ENCODE peak calls at places on chromosomes 2 and 18, in five cellular contexts. Y is fibroblast of mammary gland, K is left ventricle myocardium inferior, Z is MM.1S, O is brain microvascular endothelial cell. Q is an unnamed sample.

GRCh38 chr2:237486819-237487448 is at the start of gene MLPH:
- DNase-seq in Z (no peak), O (no peak), Y (peak), K (peak), Q (no peak)

GRCh38 chr2:117942958-117943672 is 70.8 kb downstream of the CCDC93 start:
- DNase-seq in Y (peak), K (no peak), O (no peak), Z (no peak), Q (no peak)

GRCh38 chr2:59733970-59734369 is 819.5 kb downstream of the BCL11A start:
- DNase-seq in Z (no peak), Y (no peak), K (no peak), O (no peak), Q (no peak)

GRCh38 chr2:117519238-117519637 is 295.3 kb upstream of the DDX18 start:
- DNase-seq in Z (no peak), Y (no peak), O (no peak), K (no peak), Q (no peak)

GRCh38 chr2:108023776-108024175 is 37.5 kb downstream of the SLC5A7 start:
- DNase-seq in K (no peak), Z (no peak), Y (no peak), O (no peak), Q (no peak)

GRCh38 chr2:221204699-221205098 is 367.4 kb downstream of the EPHA4 start:
- DNase-seq in O (no peak), K (no peak), Y (no peak), Z (no peak), Q (no peak)

GRCh38 chr18:62759704-62760402 is 44.5 kb downstream of the PHLPP1 start:
- DNase-seq in O (peak), Z (no peak), K (no peak), Y (peak), Q (no peak)

GRCh38 chr2:24920813-24921441 is 890 bp upstream of the ADCY3 start:
- DNase-seq in K (no peak), O (no peak), Z (peak), Y (no peak), Q (no peak)

GRCh38 chr2:151302879-151303278 is 13.4 kb upstream of the NMI start:
- DNase-seq in Z (no peak), K (no peak), Y (peak), O (peak), Q (peak)

GRCh38 chr2:140604096-140604495 is 1526.7 kb downstream of the LRP1B start:
- DNase-seq in Y (peak), O (peak), K (no peak), Z (no peak), Q (no peak)

GRCh38 chr2:144086965-144087364 is 433.0 kb downstream of the ZEB2 start:
- DNase-seq in Y (peak), Z (no peak), O (no peak), K (no peak), Q (no peak)

GRCh38 chr2:88857951-88858406 is 166.5 kb downstream of the RPIA start:
- DNase-seq in O (peak), Y (peak), K (no peak), Z (no peak), Q (peak)

GRCh38 chr18:67574749-67575148 is 58.2 kb upstream of the DSEL start:
- DNase-seq in Z (no peak), O (no peak), Y (no peak), K (no peak), Q (no peak)

GRCh38 chr2:164302786-164303185 is 318.5 kb downstream of the GRB14 start:
- DNase-seq in Y (no peak), Z (no peak), K (no peak), O (no peak), Q (no peak)

GRCh38 chr2:192645811-192646598 is 451.3 kb upstream of the TMEFF2 start:
- DNase-seq in O (no peak), Y (no peak), Z (no peak), K (no peak), Q (no peak)

GRCh38 chr18:32910694-32911296 is 138.0 kb upstream of the KLHL14 start:
- DNase-seq in O (no peak), K (no peak), Z (no peak), Y (no peak), Q (no peak)

GRCh38 chr18:72830109-72830508 is 37.7 kb downstream of the NETO1 start:
- DNase-seq in O (no peak), Z (peak), Y (no peak), K (peak), Q (no peak)

DNA sequence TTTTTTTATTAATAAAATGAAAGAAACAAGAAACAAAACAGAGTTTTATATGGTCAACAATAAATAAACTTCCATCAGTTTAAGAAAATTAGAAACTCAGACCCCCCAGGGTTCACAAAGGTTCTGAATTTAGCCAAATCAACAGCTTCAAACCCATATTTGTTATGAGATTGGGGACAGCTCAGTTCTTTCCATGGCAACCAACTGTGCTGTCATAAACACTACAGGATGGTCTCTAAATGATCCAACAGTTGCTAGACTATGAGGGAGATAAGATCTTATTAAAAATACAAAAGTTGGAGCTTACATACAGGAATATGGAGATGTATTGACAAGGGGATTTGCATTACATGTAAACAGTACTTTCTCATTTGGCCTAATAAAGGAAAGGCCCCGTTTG is 154.6 kb upstream of the CTAGE1 start:
- DNase-seq in K (no peak), O (peak), Z (no peak), Y (no peak), Q (no peak)
- H3K4me3 ChIP-seq in K (no peak), O (no peak), Z (no peak), Y (no peak), Q (no peak)

GRCh38 chr2:161008311-161008710 is 151.9 kb upstream of the TANK start:
- DNase-seq in O (no peak), Z (no peak), Y (no peak), K (no peak), Q (no peak)
- TF ChIP-seq CTCF in O (no peak), Z (no peak), Y (no peak), K (no peak), Q (no peak)

DNA sequence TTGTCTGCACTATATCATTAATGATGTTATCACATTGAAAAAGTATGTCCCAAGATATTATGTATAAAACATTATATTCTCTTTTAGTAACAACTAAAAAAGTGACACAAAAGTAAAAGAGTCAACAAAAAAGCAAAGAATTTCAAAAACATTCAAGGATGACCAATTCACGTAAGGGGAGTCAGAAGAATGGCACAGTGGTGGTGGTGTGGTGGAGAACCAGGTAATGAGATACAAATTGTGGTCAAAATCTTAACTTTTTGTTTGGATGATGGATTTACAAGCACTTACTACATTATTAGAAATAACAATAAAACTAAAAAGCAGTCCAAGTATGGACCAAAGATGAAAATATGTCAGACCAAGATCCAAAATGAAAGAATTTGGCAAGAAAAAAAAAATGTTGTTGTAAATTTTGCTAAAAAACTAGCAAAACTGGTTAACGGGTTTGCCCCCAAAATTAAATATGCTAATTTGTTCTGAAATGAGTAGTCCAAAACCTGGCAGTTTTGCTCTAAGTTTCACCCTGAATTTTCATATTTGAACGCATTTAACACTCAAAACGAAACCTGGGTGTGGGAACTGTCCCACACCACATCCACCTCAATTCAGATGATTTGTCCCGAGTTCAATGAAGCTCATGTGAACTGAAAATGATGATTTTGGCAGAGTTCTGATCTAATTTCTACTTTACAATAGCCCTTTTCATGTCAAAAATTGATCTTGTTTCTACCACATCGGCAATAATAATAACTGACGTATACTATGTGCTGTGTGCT is 135.8 kb downstream of the IKZF2 start:
- DNase-seq in Z (peak), Y (no peak), K (no peak), O (no peak), Q (no peak)
- H3K4me3 ChIP-seq in Z (no peak), Y (no peak), K (no peak), O (no peak), Q (no peak)

DNA sequence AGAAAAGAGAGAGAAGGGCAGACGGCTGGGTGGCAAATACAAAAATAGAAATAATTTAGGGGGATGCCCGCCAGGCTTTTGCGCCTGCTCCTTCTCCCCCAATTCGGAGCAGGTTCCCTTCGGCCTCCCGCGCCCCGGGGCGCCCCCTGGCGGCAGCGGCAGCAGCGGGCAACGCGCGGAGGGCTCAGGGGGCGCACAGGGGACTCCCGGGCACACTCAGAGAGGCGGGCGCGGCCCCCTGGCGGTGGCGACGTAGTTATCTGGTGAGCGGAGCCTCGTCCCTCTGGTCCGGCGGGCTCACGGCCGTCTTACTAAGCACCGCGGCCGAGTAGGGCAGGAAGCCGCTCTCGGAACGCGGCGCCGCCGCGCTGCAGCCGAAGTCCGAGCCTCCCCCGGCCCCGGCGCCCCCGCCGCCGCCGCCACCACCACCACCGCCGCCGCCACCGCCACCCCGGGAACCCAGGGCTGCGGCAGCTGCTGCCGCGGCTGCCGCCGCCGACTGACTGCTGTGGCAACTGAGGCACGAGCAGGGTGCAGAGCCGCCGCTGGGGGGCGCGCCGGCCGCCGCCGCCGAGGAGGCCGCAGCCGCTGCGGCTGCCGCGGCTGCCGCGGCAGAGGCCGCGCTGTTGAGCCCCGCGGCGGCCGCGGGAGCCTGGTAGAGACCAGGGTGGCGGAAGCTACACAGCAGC is 3.8 kb downstream of the EVX2 start:
- DNase-seq in Z (no peak), O (no peak), Y (peak), K (no peak), Q (no peak)
- TF ChIP-seq CTCF in Z (peak), O (peak), Y (peak), K (peak), Q (peak)

DNA sequence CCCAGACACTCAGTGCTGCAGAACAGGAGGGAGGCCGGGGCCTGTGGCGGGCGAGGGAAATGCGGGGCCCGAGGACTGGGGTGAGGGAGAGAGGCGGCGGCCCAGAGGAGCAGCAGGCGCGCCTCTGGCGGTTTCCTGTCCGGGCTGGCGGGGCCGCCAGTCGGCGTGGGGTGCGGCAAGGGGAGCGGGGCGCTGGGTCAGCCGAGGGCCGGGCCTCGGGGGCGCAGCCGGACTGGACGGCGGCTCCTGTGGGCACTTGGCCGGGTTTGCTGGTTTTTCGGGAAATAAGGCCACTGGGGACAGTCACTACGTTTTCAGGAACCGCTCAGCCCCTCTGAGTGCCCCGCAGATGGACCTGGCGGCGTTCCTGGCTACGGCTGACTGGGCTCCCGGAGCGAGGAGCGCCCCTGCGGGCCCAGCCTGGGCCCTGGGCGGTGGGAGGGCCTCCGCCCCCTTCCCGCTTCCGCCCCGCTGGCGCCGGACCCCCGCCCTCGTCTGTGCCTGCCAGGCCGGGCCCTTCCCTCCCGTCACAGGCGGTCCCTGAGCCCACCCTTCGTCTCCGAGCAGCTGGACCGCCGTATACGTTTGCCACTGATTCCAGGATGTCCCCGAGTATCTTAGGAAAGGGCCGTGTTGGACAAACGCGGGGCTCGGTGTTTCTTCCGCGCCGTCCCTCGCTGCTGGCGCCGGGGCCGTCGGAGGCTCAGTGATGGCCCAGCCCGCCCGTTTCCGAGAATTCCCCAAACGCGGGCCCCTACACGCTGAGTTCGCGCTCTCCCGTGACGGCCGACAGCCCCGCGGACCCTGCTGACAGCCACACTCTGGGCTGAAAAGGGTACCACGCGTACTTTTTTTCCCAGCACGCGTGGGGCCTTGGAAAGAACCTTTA is 84.6 kb downstream of the FAM210A start:
- DNase-seq in O (no peak), Y (no peak), Z (no peak), K (peak), Q (no peak)
- H3K4me3 ChIP-seq in O (peak), Y (no peak), Z (no peak), K (peak), Q (no peak)

DNA sequence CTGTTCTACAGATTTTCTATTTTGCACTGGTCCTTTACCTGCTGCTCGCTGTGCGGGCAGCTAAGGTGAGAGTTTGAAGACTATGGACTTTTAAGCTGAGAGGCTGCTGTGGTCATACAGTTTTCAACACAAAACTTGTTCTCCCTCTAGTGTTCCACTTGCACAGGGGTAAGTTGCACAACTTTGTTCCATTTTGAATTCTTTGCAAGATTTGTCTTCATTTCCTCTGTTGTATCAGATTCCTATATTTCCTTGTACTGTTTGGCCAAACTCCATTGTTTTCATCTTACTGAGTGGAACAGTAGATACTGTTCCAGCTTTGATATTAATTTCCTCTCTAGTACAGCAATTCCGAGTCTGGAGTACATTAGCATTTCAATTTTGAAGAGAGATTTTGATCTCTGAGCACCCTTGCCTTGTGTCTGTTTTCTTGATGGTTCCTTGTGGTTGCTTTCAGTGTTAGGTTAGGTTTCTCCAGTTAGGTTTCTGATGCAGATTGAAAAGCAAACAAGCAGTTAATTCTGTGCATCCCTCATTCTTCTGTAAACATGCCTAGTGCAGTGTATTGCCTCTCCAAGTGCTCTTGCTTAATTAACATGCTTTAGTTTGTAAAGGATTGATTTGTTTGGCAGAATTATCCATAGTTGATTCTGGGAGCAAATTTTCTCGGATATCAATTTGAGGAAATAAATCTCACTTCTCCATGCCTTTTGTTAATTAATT is 188.8 kb downstream of the PTPRM start:
- DNase-seq in Y (peak), Z (no peak), K (no peak), O (no peak), Q (no peak)
- TF ChIP-seq CTCF in Y (peak), Z (no peak), K (peak), O (peak), Q (no peak)

DNA sequence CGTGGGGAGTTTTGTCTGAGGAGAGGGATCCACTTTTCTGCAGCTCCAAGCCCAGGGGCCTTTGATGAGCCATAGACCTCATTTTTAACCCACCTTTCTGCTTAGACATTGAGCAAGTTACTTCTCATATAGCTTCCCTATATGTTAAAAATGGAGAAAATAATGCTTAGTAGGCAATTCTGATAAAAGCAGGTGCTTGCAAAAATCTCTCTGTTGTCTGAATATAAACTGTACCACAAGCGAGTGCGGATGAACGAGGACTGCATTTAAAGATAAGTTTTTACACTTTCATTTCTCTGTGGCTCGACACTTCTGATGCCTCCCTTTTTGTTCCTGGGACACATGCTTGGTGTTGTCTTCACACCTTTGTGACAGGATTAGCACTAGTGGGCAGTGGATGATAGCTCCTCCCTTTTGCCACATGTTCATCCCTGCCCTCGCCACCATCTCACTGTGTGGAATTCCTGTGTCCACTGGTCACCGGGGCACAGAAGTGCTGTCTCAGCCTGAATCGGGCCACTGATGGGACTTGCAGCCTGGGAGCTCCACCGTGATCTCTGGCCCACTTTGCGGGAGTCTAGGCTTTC is 1.6 kb downstream of the TYMS start:
- DNase-seq in Y (no peak), K (no peak), Z (peak), O (no peak), Q (no peak)
- H3K4me3 ChIP-seq in Y (peak), K (peak), Z (peak), O (peak), Q (peak)

GRCh38 chr2:3626817-3627499 is 31.0 kb upstream of the ALLC start:
- DNase-seq in Y (no peak), Z (no peak), K (no peak), O (no peak), Q (no peak)
- TF ChIP-seq CTCF in Y (no peak), Z (no peak), K (peak), O (no peak), Q (peak)

DNA sequence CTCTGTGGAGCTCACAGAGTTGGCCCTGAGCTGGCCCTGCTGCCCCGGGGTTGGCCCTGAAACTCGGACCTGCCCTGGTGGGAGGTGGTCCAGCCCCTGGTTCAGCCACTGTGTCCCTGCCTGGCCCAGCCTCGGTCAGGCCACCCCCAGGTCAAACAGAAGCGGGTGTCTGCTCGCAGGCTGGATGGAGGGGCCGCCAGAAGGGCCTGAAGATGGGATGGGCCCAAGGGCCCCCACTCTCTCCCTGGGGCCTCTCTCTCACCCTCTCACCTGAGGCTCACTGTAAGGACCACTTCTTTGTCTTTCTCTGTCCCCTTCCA is 25.1 kb upstream of the B3GNT7 start:
- DNase-seq in O (no peak), Z (no peak), Y (no peak), K (no peak), Q (no peak)
- H3K4me3 ChIP-seq in O (no peak), Z (no peak), Y (no peak), K (no peak), Q (no peak)

DNA sequence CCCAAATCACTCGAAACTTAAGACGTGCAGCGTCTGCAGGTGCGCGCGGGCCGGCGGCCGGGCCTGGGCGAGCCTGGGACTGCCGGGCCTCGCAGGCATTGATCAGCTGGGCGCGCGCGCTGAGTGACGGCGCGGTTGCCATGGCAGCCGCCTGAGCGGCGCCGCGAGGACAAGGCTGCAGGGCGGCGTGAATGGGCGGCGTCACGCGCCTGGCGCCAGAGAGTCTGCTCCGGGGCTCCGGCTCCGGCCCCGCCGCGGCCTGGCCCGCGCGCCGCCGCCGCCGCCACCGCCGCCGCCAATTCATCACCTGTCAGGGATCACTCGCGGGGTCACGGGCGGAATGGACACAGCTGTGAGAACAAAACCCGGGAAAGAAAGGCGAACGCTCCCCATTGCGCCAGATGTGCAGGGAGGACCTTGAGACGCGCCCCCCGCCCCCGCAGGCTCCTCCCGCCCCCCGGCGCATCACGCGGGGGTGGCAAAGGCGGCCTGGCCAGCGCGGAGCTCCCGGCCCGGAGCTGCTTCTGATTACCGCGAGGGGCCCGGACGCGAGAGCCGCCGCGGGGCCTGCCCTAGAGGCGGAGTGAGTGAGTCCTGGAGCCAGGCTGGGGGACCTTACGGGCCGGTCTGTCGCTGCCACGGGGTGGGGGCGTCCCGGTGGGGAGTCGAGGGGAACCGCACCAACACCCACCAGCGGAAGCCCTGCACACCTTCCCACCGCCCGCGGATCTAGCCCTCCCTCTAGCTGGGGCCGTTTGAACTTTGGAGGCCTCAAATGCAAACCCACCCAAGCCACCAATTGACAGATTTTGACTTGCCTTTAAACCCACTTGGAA is 2.9 kb upstream of the ID2 start:
- DNase-seq in K (peak), Z (peak), O (peak), Y (peak), Q (no peak)
- TF ChIP-seq CTCF in K (peak), Z (no peak), O (peak), Y (no peak), Q (no peak)

Q was measured in HFF-Myc.